ENCODE peak calls at places on chromosomes 7 and 10, in ten cellular contexts. S is D341Med, K is RPMI7951, N is SW480, X is NCI-H460, V is NCI-H2029, Y is T-helper 9 cell, W is pancreas, G is heart left ventricle, T is non-pigmented ciliary epithelial cell. R is an unnamed sample.

GRCh38 chr7:6640246-6640721 is 3.2 kb downstream of the ZNF316 start:
- DNase-seq in S (peak), K (peak), N (no peak), X (no peak), V (no peak), Y (no peak), W (no peak), G (no peak), T (peak), R (no peak)

GRCh38 chr7:103082497-103082896 is 7.6 kb downstream of the ARMC10 start:
- DNase-seq in S (no peak), K (no peak), N (no peak), X (no peak), V (no peak), Y (no peak), W (no peak), G (no peak), T (no peak), R (no peak)

GRCh38 chr7:133540096-133540860 is 287.4 kb downstream of the EXOC4 start:
- DNase-seq in S (no peak), K (no peak), N (no peak), X (no peak), V (no peak), Y (no peak), W (no peak), G (no peak), T (no peak), R (no peak)

GRCh38 chr10:101781984-101782810 is 1.0 kb downstream of the NPM3 start:
- DNase-seq in S (peak), K (no peak), N (no peak), X (no peak), V (no peak), Y (no peak), W (no peak), G (no peak), T (no peak), R (no peak)

GRCh38 chr7:6256709-6257535 is 15.5 kb downstream of the CYTH3 start:
- DNase-seq in S (no peak), K (peak), N (peak), X (no peak), V (no peak), Y (no peak), W (no peak), G (peak), T (no peak), R (no peak)

GRCh38 chr10:50613726-50614443 is 9.9 kb downstream of the SGMS1 start:
- DNase-seq in S (no peak), K (no peak), N (no peak), X (no peak), V (no peak), Y (no peak), W (no peak), G (no peak), T (no peak), R (no peak)

GRCh38 chr10:1412531-1413189 is 324.7 kb downstream of the ADARB2 start:
- DNase-seq in S (no peak), K (no peak), N (no peak), X (no peak), V (no peak), Y (no peak), W (no peak), G (no peak), T (no peak), R (no peak)

GRCh38 chr7:147523056-147523455 is 1067.5 kb upstream of the C7orf33 start:
- DNase-seq in S (no peak), K (no peak), N (no peak), X (no peak), V (no peak), Y (no peak), W (no peak), G (no peak), T (no peak), R (no peak)

GRCh38 chr10:85319150-85319549 is 990.8 kb downstream of the CCSER2 start:
- DNase-seq in S (no peak), K (peak), N (peak), X (no peak), V (peak), Y (no peak), W (no peak), G (no peak), T (no peak), R (no peak)

GRCh38 chr7:152025937-152026890 is 740 bp downstream of the GALNT11 start:
- DNase-seq in S (no peak), K (no peak), N (peak), X (no peak), V (no peak), Y (no peak), W (no peak), G (no peak), T (no peak), R (no peak)

GRCh38 chr7:47327698-47328391 is 254.1 kb downstream of the TNS3 start:
- DNase-seq in S (no peak), K (peak), N (peak), X (no peak), V (no peak), Y (no peak), W (peak), G (peak), T (no peak), R (peak)

GRCh38 chr7:27547401-27547800 is 115.3 kb downstream of the HIBADH start:
- DNase-seq in S (no peak), K (no peak), N (no peak), X (no peak), V (no peak), Y (no peak), W (no peak), G (no peak), T (peak), R (no peak)

GRCh38 chr10:104639595-104640338 is 1.3 kb upstream of the SORCS3 start:
- DNase-seq in S (no peak), K (no peak), N (no peak), X (no peak), V (no peak), Y (no peak), W (no peak), G (no peak), T (no peak), R (no peak)

GRCh38 chr10:132799856-132800255 is 13.9 kb upstream of the NKX6-2 start:
- DNase-seq in S (no peak), K (no peak), N (no peak), X (no peak), V (no peak), Y (no peak), W (no peak), G (no peak), T (no peak), R (no peak)

GRCh38 chr10:10498781-10499180 is 518.9 kb upstream of the CELF2 start:
- DNase-seq in S (no peak), K (no peak), N (no peak), X (no peak), V (no peak), Y (no peak), W (no peak), G (no peak), T (no peak), R (no peak)

GRCh38 chr7:55964261-55964801 is at the start of gene NIPSNAP2:
- DNase-seq in S (peak), K (peak), N (peak), X (peak), V (peak), Y (peak), W (peak), G (no peak), T (no peak), R (peak)

GRCh38 chr7:116528008-116528789 is 3.4 kb downstream of the CAV1 start:
- DNase-seq in S (no peak), K (peak), N (peak), X (peak), V (no peak), Y (no peak), W (no peak), G (peak), T (peak), R (peak)

GRCh38 chr10:112687647-112688046 is 240.6 kb downstream of the VTI1A start:
- DNase-seq in S (no peak), K (no peak), N (no peak), X (no peak), V (no peak), Y (no peak), W (no peak), G (no peak), T (no peak), R (no peak)

GRCh38 chr7:28681693-28682092 is 269.4 kb downstream of the CREB5 start:
- DNase-seq in S (no peak), K (no peak), N (no peak), X (no peak), V (no peak), Y (no peak), W (no peak), G (no peak), T (no peak), R (no peak)

GRCh38 chr10:28429573-28430216 is 103.2 kb upstream of the WAC start:
- DNase-seq in S (no peak), K (peak), N (no peak), X (peak), V (no peak), Y (no peak), W (no peak), G (no peak), T (no peak), R (no peak)